ENCODE peak calls at places on chromosomes 7 and 10, in five cellular contexts. Y is CD8-positive, alpha-beta memory T cell; O is effector memory CD8-positive, alpha-beta T cell; G is HT1080; V is GM23248. S is an unnamed sample.

GRCh38 chr7:12493866-12494265 is 76.7 kb upstream of the SCIN start:
- DNase-seq in G (peak; percentile 14), O (no peak), V (peak; percentile 6), Y (no peak), S (no peak)

GRCh38 chr10:79086822-79087221 is 18.1 kb downstream of the ZMIZ1 start:
- DNase-seq in G (no peak), Y (no peak), O (no peak), V (no peak), S (no peak)

GRCh38 chr7:139725077-139725476 is 52.7 kb downstream of the HIPK2 start:
- DNase-seq in Y (no peak), G (no peak), O (no peak), V (peak; percentile 85), S (no peak)

GRCh38 chr10:62735464-62736188 is 68.9 kb upstream of the ADO start:
- DNase-seq in Y (no peak), O (no peak), G (peak; percentile 63), V (peak; percentile 62), S (no peak)

GRCh38 chr10:5344746-5345145 is 20.0 kb upstream of the UCN3 start:
- DNase-seq in G (no peak), O (no peak), V (no peak), Y (no peak), S (no peak)

GRCh38 chr10:85864173-85864549 is 502.4 kb downstream of the GRID1 start:
- DNase-seq in O (no peak), G (no peak), V (no peak), Y (no peak), S (no peak)

GRCh38 chr10:6343321-6344010 is 140.7 kb downstream of the PFKFB3 start:
- DNase-seq in G (no peak), O (no peak), Y (no peak), V (no peak), S (no peak)

GRCh38 chr10:37667736-37668135 is 189.7 kb downstream of the ZNF248 start:
- DNase-seq in O (no peak), Y (no peak), G (no peak), V (no peak), S (no peak)

GRCh38 chr10:111087331-111087756 is 10.5 kb downstream of the ADRA2A start:
- DNase-seq in Y (no peak), G (no peak), O (no peak), V (no peak), S (no peak)

GRCh38 chr7:74300951-74301350 is 11.7 kb downstream of the CLIP2 start:
- DNase-seq in V (no peak), Y (no peak), O (no peak), G (no peak), S (no peak)

GRCh38 chr10:71401056-71401455 is 4.3 kb downstream of the CDH23 start:
- DNase-seq in Y (no peak), G (no peak), V (no peak), O (no peak), S (no peak)

GRCh38 chr7:39554583-39555140 is 11.5 kb upstream of the YAE1 start:
- DNase-seq in G (no peak), V (peak; percentile 82), Y (no peak), O (no peak), S (no peak)

GRCh38 chr7:106617860-106618259 is 43.1 kb downstream of the CCDC71L start:
- DNase-seq in Y (no peak), V (no peak), O (no peak), G (no peak), S (no peak)

GRCh38 chr10:132371641-132372081 is 25.3 kb upstream of the PWWP2B start:
- DNase-seq in Y (no peak), V (peak; percentile 20), O (no peak), G (no peak), S (no peak)

GRCh38 chr7:147722119-147722518 is 868.4 kb upstream of the C7orf33 start:
- DNase-seq in G (no peak), O (no peak), V (no peak), Y (no peak), S (no peak)